ENCODE peak calls at places on chromosomes 12 and 14, in nine cellular contexts. One of them, this sample, is unnamed.

GRCh38 chr12:3004655-3005565 is 45.7 kb downstream of the TEAD4 start:
- DNase-seq in PC-3: no peak
- DNase-seq in heart right ventricle: no peak
- DNase-seq in HCT116: no peak
- DNase-seq in cardiac muscle cell: peak; percentile 47
- DNase-seq in astrocyte of the spinal cord: no peak
- DNase-seq in OCI-LY7: peak; percentile 4
- DNase-seq in astrocyte: no peak
- DNase-seq in neural progenitor cell: no peak
- DNase-seq in this sample: peak; percentile 7

GRCh38 chr14:72479471-72479931 is 414.4 kb downstream of the DPF3 start:
- DNase-seq in PC-3: no peak
- DNase-seq in heart right ventricle: no peak
- DNase-seq in HCT116: no peak
- DNase-seq in cardiac muscle cell: peak; percentile 66
- DNase-seq in astrocyte of the spinal cord: peak; percentile 13
- DNase-seq in OCI-LY7: no peak
- DNase-seq in astrocyte: peak; percentile 26
- DNase-seq in neural progenitor cell: peak; percentile 22
- DNase-seq in this sample: no peak

GRCh38 chr12:5746020-5746419 is 199.0 kb downstream of the ANO2 start:
- DNase-seq in PC-3: no peak
- DNase-seq in heart right ventricle: no peak
- DNase-seq in HCT116: no peak
- DNase-seq in cardiac muscle cell: no peak
- DNase-seq in astrocyte of the spinal cord: no peak
- DNase-seq in OCI-LY7: no peak
- DNase-seq in astrocyte: no peak
- DNase-seq in neural progenitor cell: no peak
- DNase-seq in this sample: no peak

GRCh38 chr12:79560165-79560889 is 130.4 kb downstream of the PAWR start:
- DNase-seq in PC-3: peak; percentile 56
- DNase-seq in heart right ventricle: no peak
- DNase-seq in HCT116: no peak
- DNase-seq in cardiac muscle cell: no peak
- DNase-seq in astrocyte of the spinal cord: no peak
- DNase-seq in OCI-LY7: no peak
- DNase-seq in astrocyte: no peak
- DNase-seq in neural progenitor cell: no peak
- DNase-seq in this sample: no peak

GRCh38 chr12:93913845-93914244 is 234.5 kb upstream of the PLXNC1 start:
- DNase-seq in PC-3: no peak
- DNase-seq in heart right ventricle: no peak
- DNase-seq in HCT116: no peak
- DNase-seq in cardiac muscle cell: no peak
- DNase-seq in astrocyte of the spinal cord: peak; percentile 75
- DNase-seq in OCI-LY7: no peak
- DNase-seq in astrocyte: peak; percentile 90
- DNase-seq in neural progenitor cell: no peak
- DNase-seq in this sample: peak; percentile 80

GRCh38 chr12:108833355-108833733 is 24.0 kb downstream of the SSH1 start:
- DNase-seq in PC-3: peak; percentile 78
- DNase-seq in heart right ventricle: peak; percentile 66
- DNase-seq in HCT116: peak; percentile 71
- DNase-seq in cardiac muscle cell: peak; percentile 49
- DNase-seq in astrocyte of the spinal cord: peak; percentile 89
- DNase-seq in OCI-LY7: no peak
- DNase-seq in astrocyte: peak; percentile 95
- DNase-seq in neural progenitor cell: no peak
- DNase-seq in this sample: peak; percentile 91

GRCh38 chr12:49017764-49018281 is 753 bp downstream of the PRKAG1 start:
- DNase-seq in PC-3: peak; percentile 35
- DNase-seq in heart right ventricle: peak; percentile 68
- DNase-seq in HCT116: no peak
- DNase-seq in cardiac muscle cell: peak; percentile 47
- DNase-seq in astrocyte of the spinal cord: no peak
- DNase-seq in OCI-LY7: peak; percentile 36
- DNase-seq in astrocyte: peak; percentile 48
- DNase-seq in neural progenitor cell: no peak
- DNase-seq in this sample: peak; percentile 63

GRCh38 chr12:58906917-58907316 is 13.4 kb downstream of the LRIG3 start:
- DNase-seq in PC-3: no peak
- DNase-seq in heart right ventricle: no peak
- DNase-seq in HCT116: no peak
- DNase-seq in cardiac muscle cell: no peak
- DNase-seq in astrocyte of the spinal cord: no peak
- DNase-seq in OCI-LY7: no peak
- DNase-seq in astrocyte: no peak
- DNase-seq in neural progenitor cell: no peak
- DNase-seq in this sample: no peak

GRCh38 chr12:106581543-106582263 is 1.1 kb upstream of the RFX4 start:
- DNase-seq in PC-3: no peak
- DNase-seq in heart right ventricle: no peak
- DNase-seq in HCT116: no peak
- DNase-seq in cardiac muscle cell: peak; percentile 79
- DNase-seq in astrocyte of the spinal cord: no peak
- DNase-seq in OCI-LY7: no peak
- DNase-seq in astrocyte: no peak
- DNase-seq in neural progenitor cell: peak; percentile 90
- DNase-seq in this sample: peak; percentile 25

GRCh38 chr12:68016136-68016535 is 26.9 kb downstream of the IFNG-AS1 start:
- DNase-seq in PC-3: no peak
- DNase-seq in heart right ventricle: no peak
- DNase-seq in HCT116: no peak
- DNase-seq in cardiac muscle cell: no peak
- DNase-seq in astrocyte of the spinal cord: no peak
- DNase-seq in OCI-LY7: no peak
- DNase-seq in astrocyte: no peak
- DNase-seq in neural progenitor cell: no peak
- DNase-seq in this sample: no peak

GRCh38 chr12:2364566-2365165 is 311.9 kb downstream of the CACNA1C start:
- DNase-seq in PC-3: no peak
- DNase-seq in heart right ventricle: no peak
- DNase-seq in HCT116: no peak
- DNase-seq in cardiac muscle cell: no peak
- DNase-seq in astrocyte of the spinal cord: no peak
- DNase-seq in OCI-LY7: no peak
- DNase-seq in astrocyte: no peak
- DNase-seq in neural progenitor cell: peak; percentile 44
- DNase-seq in this sample: no peak

DNA sequence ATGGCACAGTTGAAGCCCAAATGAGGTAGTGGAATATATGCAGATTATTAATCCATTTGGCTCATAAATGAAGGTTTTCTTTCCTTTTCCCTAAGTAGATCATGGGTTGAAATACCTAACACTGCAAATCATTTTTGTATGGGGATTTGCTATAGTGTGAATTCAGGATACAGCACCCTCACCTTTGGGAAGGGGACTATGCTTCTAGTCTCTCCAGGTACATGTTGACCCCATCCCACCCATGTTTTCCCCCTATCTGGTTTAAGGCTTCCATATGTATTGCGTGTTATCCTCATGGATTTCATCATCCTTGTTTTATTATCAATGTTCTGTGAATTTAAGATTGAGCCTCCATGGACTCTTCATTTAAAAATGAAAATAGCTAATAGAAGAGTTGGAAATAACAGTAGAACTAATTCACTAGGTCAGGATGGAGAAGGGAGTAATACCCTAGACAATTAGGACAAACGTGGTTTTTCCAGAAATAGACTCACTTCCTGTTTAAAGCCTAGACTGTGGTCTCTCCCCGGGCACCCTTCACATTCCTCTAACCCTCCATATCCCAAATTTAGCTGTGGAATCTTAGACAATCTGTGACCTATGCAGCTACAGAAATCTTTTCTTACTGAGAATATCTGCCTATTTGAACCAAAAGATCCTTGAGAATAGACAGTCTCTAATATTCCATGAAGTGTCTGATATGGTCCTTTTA is 56.5 kb downstream of the DAD1 start:
- DNase-seq in PC-3: no peak
- DNase-seq in heart right ventricle: no peak
- DNase-seq in HCT116: no peak
- DNase-seq in cardiac muscle cell: peak; percentile 20
- DNase-seq in astrocyte of the spinal cord: peak; percentile 47
- DNase-seq in OCI-LY7: no peak
- DNase-seq in astrocyte: peak; percentile 80
- DNase-seq in neural progenitor cell: no peak
- DNase-seq in this sample: peak; percentile 55
- H3K4me3 ChIP-seq in PC-3: no peak overlapping the region
- H3K4me3 ChIP-seq in heart right ventricle: no peak overlapping the region
- H3K4me3 ChIP-seq in HCT116: no peak overlapping the region
- H3K4me3 ChIP-seq in cardiac muscle cell: no peak overlapping the region
- H3K4me3 ChIP-seq in astrocyte of the spinal cord: no peak overlapping the region
- H3K4me3 ChIP-seq in OCI-LY7: peak overlapping the region; percentile 70
- H3K4me3 ChIP-seq in astrocyte: no peak overlapping the region
- H3K4me3 ChIP-seq in neural progenitor cell: no peak overlapping the region
- H3K4me3 ChIP-seq in this sample: no peak overlapping the region

GRCh38 chr12:120856980-120857379 is 47.2 kb downstream of the SPPL3 start:
- DNase-seq in PC-3: peak; percentile 52
- DNase-seq in heart right ventricle: no peak
- DNase-seq in HCT116: peak; percentile 12
- DNase-seq in cardiac muscle cell: no peak
- DNase-seq in astrocyte of the spinal cord: no peak
- DNase-seq in OCI-LY7: peak; percentile 58
- DNase-seq in astrocyte: no peak
- DNase-seq in neural progenitor cell: no peak
- DNase-seq in this sample: no peak
- TF ChIP-seq CTCF in PC-3: peak; percentile 71
- TF ChIP-seq CTCF in heart right ventricle: no peak
- TF ChIP-seq CTCF in HCT116: peak; percentile 50
- TF ChIP-seq CTCF in cardiac muscle cell: peak; percentile 43
- TF ChIP-seq CTCF in astrocyte of the spinal cord: peak; percentile 35
- TF ChIP-seq CTCF in OCI-LY7: peak; percentile 81
- TF ChIP-seq CTCF in astrocyte: no peak
- TF ChIP-seq CTCF in neural progenitor cell: peak; percentile 13
- TF ChIP-seq CTCF in this sample: peak; percentile 50

GRCh38 chr14:22533739-22534359 is 55.2 kb downstream of the DAD1 start:
- DNase-seq in PC-3: no peak
- DNase-seq in heart right ventricle: no peak
- DNase-seq in HCT116: no peak
- DNase-seq in cardiac muscle cell: no peak
- DNase-seq in astrocyte of the spinal cord: no peak
- DNase-seq in OCI-LY7: no peak
- DNase-seq in astrocyte: no peak
- DNase-seq in neural progenitor cell: no peak
- DNase-seq in this sample: no peak

GRCh38 chr14:22531451-22532344 is 57.3 kb downstream of the DAD1 start:
- DNase-seq in PC-3: no peak
- DNase-seq in heart right ventricle: no peak
- DNase-seq in HCT116: no peak
- DNase-seq in cardiac muscle cell: no peak
- DNase-seq in astrocyte of the spinal cord: no peak
- DNase-seq in OCI-LY7: peak; percentile 79
- DNase-seq in astrocyte: no peak
- DNase-seq in neural progenitor cell: no peak
- DNase-seq in this sample: no peak

GRCh38 chr14:22526744-22527143 is 62.3 kb downstream of the DAD1 start:
- DNase-seq in PC-3: no peak
- DNase-seq in heart right ventricle: no peak
- DNase-seq in HCT116: no peak
- DNase-seq in cardiac muscle cell: no peak
- DNase-seq in astrocyte of the spinal cord: no peak
- DNase-seq in OCI-LY7: no peak
- DNase-seq in astrocyte: no peak
- DNase-seq in neural progenitor cell: no peak
- DNase-seq in this sample: no peak

GRCh38 chr14:22533057-22533704 is 55.8 kb downstream of the DAD1 start:
- DNase-seq in PC-3: no peak
- DNase-seq in heart right ventricle: no peak
- DNase-seq in HCT116: no peak
- DNase-seq in cardiac muscle cell: no peak
- DNase-seq in astrocyte of the spinal cord: no peak
- DNase-seq in OCI-LY7: no peak
- DNase-seq in astrocyte: no peak
- DNase-seq in neural progenitor cell: no peak
- DNase-seq in this sample: no peak

GRCh38 chr14:22530101-22530500 is 58.9 kb downstream of the DAD1 start:
- DNase-seq in PC-3: no peak
- DNase-seq in heart right ventricle: no peak
- DNase-seq in HCT116: no peak
- DNase-seq in cardiac muscle cell: no peak
- DNase-seq in astrocyte of the spinal cord: no peak
- DNase-seq in OCI-LY7: no peak
- DNase-seq in astrocyte: peak; percentile 51
- DNase-seq in neural progenitor cell: no peak
- DNase-seq in this sample: no peak
- H3K4me3 ChIP-seq in PC-3: no peak overlapping the region
- H3K4me3 ChIP-seq in heart right ventricle: no peak overlapping the region
- H3K4me3 ChIP-seq in HCT116: no peak overlapping the region
- H3K4me3 ChIP-seq in cardiac muscle cell: no peak overlapping the region
- H3K4me3 ChIP-seq in astrocyte of the spinal cord: no peak overlapping the region
- H3K4me3 ChIP-seq in OCI-LY7: no peak overlapping the region
- H3K4me3 ChIP-seq in astrocyte: no peak overlapping the region
- H3K4me3 ChIP-seq in neural progenitor cell: no peak overlapping the region
- H3K4me3 ChIP-seq in this sample: no peak overlapping the region

GRCh38 chr12:53191885-53192530 is 11.3 kb upstream of the CSAD start:
- DNase-seq in PC-3: no peak
- DNase-seq in heart right ventricle: no peak
- DNase-seq in HCT116: no peak
- DNase-seq in cardiac muscle cell: no peak
- DNase-seq in astrocyte of the spinal cord: no peak
- DNase-seq in OCI-LY7: no peak
- DNase-seq in astrocyte: no peak
- DNase-seq in neural progenitor cell: no peak
- DNase-seq in this sample: no peak

GRCh38 chr12:53193040-53193439 is 12.3 kb upstream of the CSAD start:
- DNase-seq in PC-3: no peak
- DNase-seq in heart right ventricle: no peak
- DNase-seq in HCT116: no peak
- DNase-seq in cardiac muscle cell: no peak
- DNase-seq in astrocyte of the spinal cord: no peak
- DNase-seq in OCI-LY7: no peak
- DNase-seq in astrocyte: no peak
- DNase-seq in neural progenitor cell: no peak
- DNase-seq in this sample: no peak

GRCh38 chr12:53191096-53191884 is 10.6 kb upstream of the CSAD start:
- DNase-seq in PC-3: no peak
- DNase-seq in heart right ventricle: no peak
- DNase-seq in HCT116: no peak
- DNase-seq in cardiac muscle cell: no peak
- DNase-seq in astrocyte of the spinal cord: no peak
- DNase-seq in OCI-LY7: no peak
- DNase-seq in astrocyte: no peak
- DNase-seq in neural progenitor cell: no peak
- DNase-seq in this sample: no peak

GRCh38 chr12:53193953-53194716 is 12.9 kb downstream of the ITGB7 start:
- DNase-seq in PC-3: no peak
- DNase-seq in heart right ventricle: no peak
- DNase-seq in HCT116: no peak
- DNase-seq in cardiac muscle cell: no peak
- DNase-seq in astrocyte of the spinal cord: no peak
- DNase-seq in OCI-LY7: no peak
- DNase-seq in astrocyte: no peak
- DNase-seq in neural progenitor cell: no peak
- DNase-seq in this sample: no peak

DNA sequence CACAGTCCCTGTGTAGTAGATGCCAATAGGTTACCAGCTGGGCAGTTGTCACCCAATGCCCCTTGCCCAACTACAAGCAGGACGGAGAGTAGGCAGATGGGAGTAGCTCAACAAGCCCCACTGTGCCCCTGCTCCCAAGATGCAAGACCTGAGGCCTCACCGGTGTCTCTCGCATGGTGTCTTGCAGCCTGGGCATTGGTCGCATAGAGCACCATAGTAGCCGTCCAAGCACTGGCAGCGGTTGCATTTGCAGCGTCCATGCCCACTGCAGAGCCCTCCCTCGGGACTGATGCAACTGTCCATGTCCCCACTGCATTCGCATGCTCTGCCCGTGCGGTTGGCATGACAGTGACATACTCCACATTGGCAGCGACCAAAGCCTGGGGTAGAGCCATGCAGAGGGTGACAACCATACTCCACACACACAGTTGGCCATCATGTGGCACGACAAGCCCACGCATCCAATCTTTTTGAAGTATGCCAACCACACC is 11.9 kb upstream of the CSAD start:
- DNase-seq in PC-3: no peak
- DNase-seq in heart right ventricle: no peak
- DNase-seq in HCT116: no peak
- DNase-seq in cardiac muscle cell: no peak
- DNase-seq in astrocyte of the spinal cord: no peak
- DNase-seq in OCI-LY7: no peak
- DNase-seq in astrocyte: no peak
- DNase-seq in neural progenitor cell: no peak
- DNase-seq in this sample: no peak
- TF ChIP-seq CTCF in PC-3: no peak
- TF ChIP-seq CTCF in heart right ventricle: no peak
- TF ChIP-seq CTCF in HCT116: no peak
- TF ChIP-seq CTCF in cardiac muscle cell: no peak
- TF ChIP-seq CTCF in astrocyte of the spinal cord: no peak
- TF ChIP-seq CTCF in OCI-LY7: no peak
- TF ChIP-seq CTCF in astrocyte: no peak
- TF ChIP-seq CTCF in neural progenitor cell: no peak
- TF ChIP-seq CTCF in this sample: no peak

This sample was measured in fibroblast of pulmonary artery.